ENCODE peak calls at places on chromosomes 7 and 10, in eight cellular contexts. O is IMR-90, N is fibroblast of lung, P is A549, H is mammary epithelial cell, K is aorta, D is tibial artery, V is PC-3. X is an unnamed sample.
A peak's percentile ranks its signal among the peaks of the same experiment; 100 is the strongest.

GRCh38 chr10:78375854-78376785 is 342.5 kb downstream of the RPS24 start:
- DNase-seq in D (no peak), O (no peak), H (no peak), K (peak; percentile 28), P (no peak), V (no peak), N (no peak), X (no peak)

GRCh38 chr7:99975782-99976521 is at the start of gene AZGP1:
- DNase-seq in P (no peak), O (no peak), K (no peak), V (peak; percentile 27), N (peak; percentile 4), D (no peak), H (peak; percentile 16), X (no peak)

GRCh38 chr7:155333346-155334234 is 35.9 kb downstream of the INSIG1 start:
- DNase-seq in P (no peak), V (no peak), N (no peak), O (no peak), H (no peak), D (no peak), K (no peak), X (no peak)

GRCh38 chr10:42783181-42783549 is 570 bp downstream of the BMS1 start:
- DNase-seq in K (no peak), D (no peak), H (peak; percentile 50), N (peak; percentile 35), P (peak; percentile 21), O (peak; percentile 74), V (peak; percentile 68), X (peak; percentile 3)

GRCh38 chr7:20647908-20648776 is 32.7 kb downstream of the ABCB5 start:
- DNase-seq in N (peak; percentile 14), D (no peak), H (peak; percentile 22), K (no peak), O (no peak), P (peak; percentile 44), V (peak; percentile 70), X (no peak)

GRCh38 chr10:132870426-132870825 is 71.9 kb downstream of the CFAP46 start:
- DNase-seq in D (peak; percentile 20), V (no peak), N (no peak), O (no peak), P (no peak), K (no peak), H (no peak), X (no peak)

GRCh38 chr10:45410489-45410806 is 36.4 kb downstream of the ALOX5 start:
- DNase-seq in O (no peak), P (no peak), K (no peak), D (no peak), N (no peak), V (no peak), H (no peak), X (no peak)

GRCh38 chr7:137026176-137026500 is 157.7 kb downstream of the CHRM2 start:
- DNase-seq in O (no peak), V (no peak), K (no peak), P (no peak), D (no peak), H (no peak), N (no peak), X (no peak)

GRCh38 chr7:94289071-94289470 is 105.6 kb upstream of the COL1A2 start:
- DNase-seq in V (peak; percentile 85), D (peak; percentile 81), N (peak; percentile 92), O (peak; percentile 91), H (peak; percentile 61), K (peak; percentile 72), P (peak; percentile 64), X (no peak)

GRCh38 chr7:75776295-75776971 is 4.4 kb upstream of the CCL26 start:
- DNase-seq in N (peak; percentile 89), P (no peak), V (peak; percentile 94), D (no peak), O (peak; percentile 89), K (no peak), H (peak; percentile 54), X (peak; percentile 68)

GRCh38 chr10:24449334-24449740 is 240.4 kb downstream of the KIAA1217 start:
- DNase-seq in V (no peak), O (peak; percentile 64), K (no peak), H (peak; percentile 35), D (no peak), P (no peak), N (peak; percentile 75), X (no peak)

GRCh38 chr10:24446739-24447138 is 237.8 kb downstream of the KIAA1217 start:
- DNase-seq in O (peak; percentile 98), V (peak; percentile 45), K (no peak), N (peak; percentile 95), P (no peak), H (peak; percentile 69), D (no peak), X (no peak)

GRCh38 chr10:24449769-24450310 is 240.9 kb downstream of the KIAA1217 start:
- DNase-seq in K (no peak), V (no peak), P (no peak), O (no peak), H (no peak), N (no peak), D (no peak), X (no peak)

GRCh38 chr10:24451325-24451820 is 242.4 kb downstream of the KIAA1217 start:
- DNase-seq in K (no peak), N (no peak), H (no peak), O (no peak), V (no peak), P (no peak), D (no peak), X (no peak)

DNA sequence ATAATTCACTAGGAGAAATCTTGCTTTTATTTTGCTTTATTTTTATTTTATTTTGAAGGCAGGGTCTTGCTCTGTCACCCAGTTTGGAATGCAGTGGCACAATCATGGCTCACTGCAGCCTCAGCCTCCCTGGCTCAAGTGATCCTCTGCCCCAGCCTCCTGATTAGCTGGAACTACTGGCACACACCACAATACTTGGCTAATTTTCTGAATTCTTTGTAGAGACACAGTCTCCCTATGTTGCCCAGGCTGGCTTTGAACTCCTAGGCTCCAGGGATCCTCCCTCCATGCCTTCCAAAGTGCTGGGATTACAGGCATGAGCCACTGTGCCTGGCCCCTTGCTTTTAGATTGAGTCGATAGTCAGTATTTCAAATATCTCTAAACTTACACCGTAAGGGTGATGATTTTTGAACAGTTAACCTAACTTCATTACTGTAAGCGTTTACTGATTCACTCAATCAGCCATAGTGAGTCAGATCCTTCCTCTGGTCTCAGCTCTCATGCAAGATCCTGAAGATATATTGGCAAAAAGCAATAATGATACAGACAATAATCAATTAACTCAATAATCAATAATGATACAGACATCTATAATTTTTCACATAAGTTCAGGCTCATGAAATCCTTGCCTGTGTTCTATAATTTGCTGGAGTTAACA is 239.5 kb downstream of the KIAA1217 start:
- DNase-seq in N (peak; percentile 26), O (peak; percentile 71), D (no peak), K (no peak), H (peak; percentile 36), P (no peak), V (no peak), X (no peak)
- H3K4me3 ChIP-seq in N (no peak overlapping the region), O (no peak overlapping the region), D (no peak overlapping the region), K (no peak overlapping the region), H (no peak overlapping the region), P (no peak overlapping the region), V (no peak overlapping the region), X (no peak overlapping the region)

DNA sequence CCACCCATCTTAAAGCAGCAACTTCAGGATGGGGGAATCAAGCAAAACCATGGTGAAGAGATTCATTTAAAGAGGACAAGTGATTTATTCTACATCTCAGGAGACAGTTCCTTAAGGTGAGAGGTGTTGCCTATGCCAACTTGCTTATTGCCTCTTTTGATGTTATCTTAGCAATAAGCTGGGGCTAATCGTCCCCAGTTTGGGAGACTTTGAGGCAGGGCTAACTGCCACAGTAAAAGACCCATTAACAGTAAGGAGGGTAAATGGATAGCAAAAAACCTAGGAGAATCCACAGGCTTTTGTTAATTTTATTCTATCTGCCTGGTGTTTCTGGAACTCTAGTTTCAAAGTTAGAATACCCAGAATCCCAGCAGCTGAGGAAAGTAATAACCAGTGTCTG is 22.1 kb upstream of the HERPUD2 start:
- DNase-seq in H (no peak), V (no peak), P (no peak), N (no peak), K (no peak), O (no peak), D (no peak), X (no peak)
- H3K27ac ChIP-seq in H (no peak overlapping the region), V (no peak overlapping the region), P (no peak overlapping the region), N (no peak overlapping the region), K (no peak overlapping the region), O (peak overlapping the region; percentile 47), D (peak overlapping the region; percentile 72), X (no peak overlapping the region)

DNA sequence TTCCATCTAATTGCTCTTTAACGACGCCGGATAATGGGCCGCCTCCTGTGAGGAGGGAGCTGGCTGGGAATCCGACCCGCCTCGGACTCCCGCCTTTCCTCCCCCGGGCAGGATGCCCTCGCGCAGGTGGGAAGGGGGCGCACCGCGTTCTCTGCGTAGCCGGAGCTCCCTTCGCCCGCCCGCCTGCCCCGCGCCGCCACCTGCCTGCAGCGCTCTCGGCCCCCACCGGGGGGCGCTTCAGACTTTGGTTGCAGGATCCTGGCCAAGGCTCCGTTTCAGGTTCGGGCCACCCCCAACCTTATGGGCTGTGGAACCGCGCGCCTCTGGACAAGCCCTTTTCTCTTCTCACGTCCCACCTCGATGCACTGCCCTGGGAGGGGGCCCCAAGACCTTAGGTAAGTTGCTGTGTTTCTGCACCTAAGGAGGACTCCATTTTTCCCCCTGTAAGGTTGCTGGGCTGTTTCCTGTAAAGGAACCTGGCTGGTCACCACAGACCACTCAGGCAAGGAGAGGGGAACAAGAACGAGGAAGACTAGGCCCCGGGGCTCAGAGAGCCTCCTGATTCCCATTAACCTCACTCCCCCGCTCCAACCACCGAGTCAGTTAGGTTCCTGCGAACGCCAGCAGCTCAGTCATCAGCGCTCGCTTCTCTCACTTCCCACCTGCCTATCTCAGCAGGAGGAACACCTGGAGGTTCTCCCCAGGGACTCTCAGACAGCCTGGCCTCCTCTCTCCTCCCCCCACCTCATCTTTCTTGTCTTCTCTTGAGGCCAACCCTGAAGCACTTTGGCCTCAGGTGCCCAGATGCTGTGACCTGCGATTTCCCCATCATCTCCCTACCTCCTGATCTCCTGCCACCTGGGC is 11.4 kb upstream of the KAZALD1 start:
- DNase-seq in P (no peak), K (peak; percentile 69), N (peak; percentile 42), H (no peak), V (peak; percentile 66), D (peak; percentile 76), O (no peak), X (peak; percentile 78)
- H3K4me3 ChIP-seq in P (peak overlapping the region; percentile 37), K (no peak overlapping the region), N (peak overlapping the region; percentile 9), H (no peak overlapping the region), V (peak overlapping the region; percentile 49), D (no peak overlapping the region), O (peak overlapping the region; percentile 29), X (no peak overlapping the region)

GRCh38 chr7:111012152-111012551 is 78.8 kb upstream of the LRRN3 start:
- DNase-seq in K (no peak), N (peak; percentile 56), V (peak; percentile 56), O (peak; percentile 36), H (peak; percentile 39), D (no peak), P (no peak), X (no peak)

GRCh38 chr7:111010833-111011232 is 80.1 kb upstream of the LRRN3 start:
- DNase-seq in H (no peak), P (no peak), K (no peak), N (no peak), D (no peak), V (no peak), O (no peak), X (no peak)

GRCh38 chr7:111011500-111011899 is 79.4 kb upstream of the LRRN3 start:
- DNase-seq in H (no peak), P (no peak), O (no peak), N (no peak), K (no peak), V (peak; percentile 16), D (no peak), X (no peak)

GRCh38 chr7:111014074-111014473 is 76.9 kb upstream of the LRRN3 start:
- DNase-seq in V (no peak), H (no peak), P (no peak), O (peak; percentile 9), D (no peak), N (peak; percentile 53), K (no peak), X (no peak)

GRCh38 chr7:111012799-111013675 is 77.9 kb upstream of the LRRN3 start:
- DNase-seq in D (no peak), O (no peak), K (no peak), V (no peak), N (no peak), H (peak; percentile 44), P (no peak), X (peak; percentile 41)
- H3K27ac ChIP-seq in D (no peak overlapping the region), O (no peak overlapping the region), K (no peak overlapping the region), V (no peak overlapping the region), N (no peak overlapping the region), H (no peak overlapping the region), P (no peak overlapping the region), X (peak overlapping the region; percentile 54)